ENCODE peak calls at places on chromosomes 6 and 20, in four cellular contexts. R is coronary artery, V is neural progenitor cell, Q is esophagus squamous epithelium. S is an unnamed sample.

GRCh38 chr6:137165375-137166246 is 7.8 kb downstream of the IL22RA2 start:
- DNase-seq in R (no peak), V (no peak), Q (no peak), S (no peak)

GRCh38 chr20:43755390-43755789 is 28.6 kb upstream of the GTSF1L start:
- DNase-seq in R (no peak), V (no peak), Q (no peak), S (peak; percentile 50)

GRCh38 chr6:41080623-41081022 is 7.8 kb downstream of the NFYA start:
- DNase-seq in R (no peak), V (no peak), Q (no peak), S (no peak)

GRCh38 chr6:73309534-73309783 is 44.6 kb downstream of the DPPA5 start:
- DNase-seq in R (no peak), V (no peak), Q (no peak), S (no peak)

GRCh38 chr6:95352064-95352463 is 225.3 kb upstream of the MANEA start:
- DNase-seq in R (no peak), V (no peak), Q (no peak), S (no peak)

GRCh38 chr6:107539409-107539808 is 49.5 kb downstream of the SOBP start:
- DNase-seq in R (no peak), V (no peak), Q (no peak), S (peak; percentile 20)

GRCh38 chr6:117482240-117483003 is at the start of gene DCBLD1:
- DNase-seq in R (peak; percentile 86), V (peak; percentile 88), Q (peak; percentile 14), S (no peak)

GRCh38 chr20:46739441-46740213 is 30.2 kb downstream of the SLC2A10 start:
- DNase-seq in R (no peak), V (no peak), Q (no peak), S (no peak)

GRCh38 chr20:38870733-38871559 is 55.3 kb upstream of the FAM83D start:
- DNase-seq in R (no peak), V (no peak), Q (no peak), S (no peak)

GRCh38 chr6:159184559-159184958 is 15.4 kb downstream of the FNDC1 start:
- DNase-seq in R (no peak), V (no peak), Q (no peak), S (peak; percentile 84)

GRCh38 chr6:169807699-169808607 is 56.5 kb downstream of the ERMARD start:
- DNase-seq in R (peak; percentile 43), V (no peak), Q (no peak), S (no peak)

GRCh38 chr20:20802328-20802727 is 89.9 kb upstream of the RALGAPA2 start:
- DNase-seq in R (no peak), V (no peak), Q (no peak), S (no peak)

GRCh38 chr6:143325379-143326140 is 124.9 kb downstream of the ADAT2 start:
- DNase-seq in R (no peak), V (no peak), Q (no peak), S (no peak)

GRCh38 chr6:136063095-136063494 is 187.0 kb downstream of the MTFR2 start:
- DNase-seq in R (no peak), V (no peak), Q (no peak), S (peak; percentile 55)

GRCh38 chr20:35796556-35796955 is 24.7 kb downstream of the PHF20 start:
- DNase-seq in R (no peak), V (no peak), Q (no peak), S (no peak)
- H3K4me3 ChIP-seq in R (no peak overlapping the region), V (no peak overlapping the region), Q (no peak overlapping the region), S (no peak overlapping the region)

GRCh38 chr20:3784863-3785239 is 1.7 kb downstream of the CENPB start:
- DNase-seq in R (no peak), V (no peak), Q (no peak), S (no peak)
- H3K4me3 ChIP-seq in R (peak overlapping the region; percentile 84), V (no peak overlapping the region), Q (peak overlapping the region; percentile 68), S (peak overlapping the region; percentile 76)

DNA sequence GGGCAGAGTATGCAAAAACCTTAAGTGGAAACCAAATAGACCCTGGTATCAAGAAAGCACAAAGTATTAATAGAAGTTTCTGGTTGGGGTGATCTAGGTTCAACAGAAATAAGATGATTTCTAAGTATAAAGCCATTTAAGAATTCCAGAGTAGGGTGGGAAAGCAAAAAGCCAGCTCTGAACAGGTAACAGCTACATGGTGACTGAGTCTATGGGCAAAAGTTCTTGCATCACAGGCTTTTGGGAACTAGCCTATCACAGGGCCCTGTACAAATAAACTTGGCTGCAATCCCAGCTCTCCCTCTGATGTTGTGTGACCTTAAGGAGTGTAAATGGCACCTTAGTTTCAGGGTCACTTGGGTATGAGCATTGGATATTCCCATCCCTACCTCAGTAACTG is 5.5 kb downstream of the TCF19 start:
- DNase-seq in R (no peak), V (no peak), Q (no peak), S (no peak)
- H3K4me3 ChIP-seq in R (no peak overlapping the region), V (no peak overlapping the region), Q (no peak overlapping the region), S (no peak overlapping the region)

DNA sequence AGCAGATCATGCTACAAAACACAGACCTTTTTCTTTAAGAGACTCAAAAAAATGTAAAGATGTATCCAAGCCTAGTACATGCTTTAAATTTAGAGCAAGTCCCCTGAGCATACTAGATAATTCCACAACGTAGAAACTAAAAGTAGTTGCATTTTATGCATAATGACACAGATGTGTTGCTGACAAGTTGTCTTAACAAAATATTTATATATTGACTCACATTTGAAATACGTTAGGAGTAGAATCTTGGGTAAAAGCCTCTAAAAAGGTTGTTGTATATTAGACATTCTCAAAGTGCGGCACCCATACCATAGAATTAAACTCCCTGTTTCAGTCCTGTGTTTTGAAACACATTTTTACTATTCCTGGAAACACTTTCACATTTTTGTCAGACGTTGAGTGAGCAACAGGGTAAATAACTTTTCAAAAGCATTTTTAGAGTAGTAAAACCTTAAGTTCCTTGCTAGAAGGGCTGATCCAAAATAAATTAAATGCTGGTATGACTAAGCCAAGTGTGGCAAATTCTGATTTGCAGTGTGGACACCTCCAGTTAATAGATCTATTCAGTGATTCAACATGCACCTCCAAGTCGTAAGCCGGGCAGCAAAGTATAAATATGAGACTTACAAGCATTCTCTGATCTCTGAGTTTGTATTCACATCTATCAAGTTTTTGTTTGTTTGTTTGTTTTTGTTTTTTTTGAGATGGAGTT is 97.5 kb downstream of the GMDS start:
- DNase-seq in R (no peak), V (no peak), Q (no peak), S (no peak)
- H3K4me3 ChIP-seq in R (peak overlapping the region; percentile 39), V (no peak overlapping the region), Q (no peak overlapping the region), S (no peak overlapping the region)

DNA sequence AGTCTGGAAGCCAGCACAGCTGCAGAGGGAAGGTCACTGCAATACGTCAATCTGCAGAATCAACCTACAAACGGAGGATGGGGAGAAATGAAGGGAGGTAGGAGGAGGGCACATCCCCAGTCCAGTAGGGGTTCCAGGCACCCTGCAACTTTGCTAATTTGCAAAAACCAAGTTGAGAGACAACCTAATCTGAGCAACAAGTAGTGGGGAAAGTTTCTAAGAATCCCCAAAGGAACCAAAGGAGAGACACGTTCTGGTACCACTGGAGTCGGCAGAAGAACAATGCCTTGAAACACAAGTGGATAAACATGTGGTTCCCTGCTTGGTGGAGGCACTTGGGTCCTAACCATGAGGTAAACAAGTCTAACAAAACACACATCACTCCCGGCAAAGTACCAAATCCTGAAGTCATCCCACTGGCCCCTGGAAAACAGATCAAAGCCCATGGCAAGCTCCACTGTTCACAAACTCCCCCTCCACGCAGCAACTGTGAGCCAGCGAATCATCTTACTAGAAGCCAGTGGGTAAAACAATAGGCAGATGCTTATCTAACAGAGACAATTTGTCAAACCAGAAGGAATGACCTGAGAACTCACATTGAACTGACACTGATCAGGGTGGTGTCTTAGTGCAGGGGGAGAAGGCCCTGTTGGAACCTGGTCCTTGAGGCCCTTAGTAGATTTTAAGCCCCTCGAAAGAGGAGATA is 4.7 kb downstream of the MRPS18A start:
- DNase-seq in R (no peak), V (no peak), Q (no peak), S (no peak)
- H3K4me3 ChIP-seq in R (no peak overlapping the region), V (no peak overlapping the region), Q (no peak overlapping the region), S (no peak overlapping the region)

GRCh38 chr20:33864324-33864963 is 53.3 kb downstream of the CHMP4B start:
- DNase-seq in R (no peak), V (no peak), Q (no peak), S (no peak)

GRCh38 chr20:33861458-33861857 is 50.3 kb downstream of the CHMP4B start:
- DNase-seq in R (no peak), V (no peak), Q (no peak), S (no peak)

GRCh38 chr20:33862709-33863403 is 51.7 kb downstream of the CHMP4B start:
- DNase-seq in R (no peak), V (peak; percentile 82), Q (no peak), S (no peak)

GRCh38 chr20:33865761-33866160 is 54.6 kb downstream of the CHMP4B start:
- DNase-seq in R (no peak), V (no peak), Q (no peak), S (no peak)

GRCh38 chr20:33863440-33864323 is 52.5 kb downstream of the CHMP4B start:
- DNase-seq in R (no peak), V (no peak), Q (no peak), S (no peak)
- H3K4me3 ChIP-seq in R (no peak overlapping the region), V (no peak overlapping the region), Q (no peak overlapping the region), S (no peak overlapping the region)

DNA sequence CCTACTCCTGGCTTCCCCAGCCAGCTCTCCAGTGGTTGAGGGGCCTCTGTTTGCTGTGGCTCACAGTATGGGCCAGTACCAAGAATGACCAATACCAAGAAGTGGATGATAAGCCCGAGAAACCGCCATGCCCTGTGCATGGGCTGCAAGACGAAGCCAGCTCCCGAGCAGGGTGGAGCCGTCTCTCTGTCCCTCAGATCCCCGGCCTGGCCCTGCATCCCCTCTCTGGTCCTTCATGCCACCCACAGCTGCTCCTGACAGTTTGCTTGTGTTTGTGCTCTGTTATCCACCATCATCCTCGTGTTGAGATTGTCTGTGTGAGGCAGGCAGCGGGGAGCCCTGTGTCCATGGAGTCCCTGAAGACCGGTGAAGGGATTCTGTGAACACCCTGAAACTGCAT is 36.1 kb downstream of the GABRR2 start:
- DNase-seq in R (no peak), V (no peak), Q (no peak), S (no peak)
- H3K4me3 ChIP-seq in R (no peak overlapping the region), V (no peak overlapping the region), Q (no peak overlapping the region), S (no peak overlapping the region)

GRCh38 chr6:22800451-22800850 is 231.1 kb downstream of the HDGFL1 start:
- DNase-seq in R (no peak), V (no peak), Q (no peak), S (no peak)
- H3K4me3 ChIP-seq in R (no peak overlapping the region), V (no peak overlapping the region), Q (no peak overlapping the region), S (no peak overlapping the region)

DNA sequence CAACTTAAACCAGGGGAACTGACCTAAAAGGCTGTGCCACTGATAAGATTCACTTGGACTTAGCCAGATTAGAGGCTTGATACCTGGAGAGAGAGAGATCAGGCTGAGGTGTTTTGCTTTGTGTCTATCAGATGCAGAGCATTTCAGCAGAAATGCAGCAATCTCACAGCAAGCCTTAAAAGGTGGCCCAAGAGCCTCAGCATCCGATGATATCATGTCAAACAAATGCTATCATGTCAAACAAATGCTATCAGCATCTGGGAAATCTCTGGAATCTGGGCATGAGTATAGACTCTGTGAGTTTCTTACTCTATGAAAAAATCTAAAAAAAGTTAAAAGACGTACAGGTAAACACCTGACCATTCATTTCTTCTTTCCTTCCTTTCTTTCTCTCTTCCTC is 718.9 kb downstream of the EYS start:
- DNase-seq in R (no peak), V (no peak), Q (no peak), S (no peak)
- H3K4me3 ChIP-seq in R (no peak overlapping the region), V (no peak overlapping the region), Q (no peak overlapping the region), S (no peak overlapping the region)

S was measured in AG09309.